ENCODE peak calls at places on chromosome 11, in four cellular contexts. V is HCT116, F is mesenchymal stem cell, D is neuronal stem cell. S is an unnamed sample.

GRCh38 chr11:2700415-2701211 is 819 bp upstream of the KCNQ1OT1 start:
- DNase-seq in V (no peak), D (peak; percentile 51), F (peak; percentile 59), S (peak; percentile 79)

GRCh38 chr11:46521947-46522681 is 71.7 kb downstream of the AMBRA1 start:
- DNase-seq in V (no peak), F (peak; percentile 45), D (no peak), S (no peak)

GRCh38 chr11:95944623-95945022 is 20.7 kb upstream of the MTMR2 start:
- DNase-seq in V (no peak), F (no peak), D (no peak), S (no peak)

GRCh38 chr11:74347381-74347780 is 35.9 kb upstream of the P4HA3 start:
- DNase-seq in D (no peak), F (peak; percentile 17), V (no peak), S (no peak)

GRCh38 chr11:2451916-2452694 is 7.3 kb downstream of the KCNQ1 start:
- DNase-seq in V (no peak), D (no peak), F (no peak), S (peak; percentile 30)

GRCh38 chr11:120994460-120994859 is 29.4 kb upstream of the TBCEL start:
- DNase-seq in D (no peak), V (no peak), F (no peak), S (no peak)

GRCh38 chr11:70887428-70887827 is 364.9 kb downstream of the SHANK2 start:
- DNase-seq in V (no peak), F (no peak), D (peak; percentile 62), S (no peak)

GRCh38 chr11:78801161-78801884 is 226.7 kb upstream of the NARS2 start:
- DNase-seq in D (no peak), F (peak; percentile 98), V (no peak), S (no peak)

GRCh38 chr11:100639140-100639539 is 47.9 kb upstream of the ARHGAP42 start:
- DNase-seq in D (no peak), V (no peak), F (peak; percentile 88), S (no peak)

GRCh38 chr11:124717786-124718634 is 21.7 kb upstream of the NRGN start:
- DNase-seq in V (no peak), D (peak; percentile 39), F (peak; percentile 20), S (peak; percentile 79)

GRCh38 chr11:60831143-60831500 is 10.8 kb upstream of the CCDC86 start:
- DNase-seq in V (peak; percentile 68), F (peak; percentile 69), D (peak; percentile 64), S (peak; percentile 80)

GRCh38 chr11:57712256-57713150 is at the start of gene TMX2:
- DNase-seq in F (peak; percentile 100), V (peak; percentile 99), D (peak; percentile 96), S (peak; percentile 92)

GRCh38 chr11:15988693-15989231 is 367.6 kb downstream of the SOX6 start:
- DNase-seq in D (no peak), V (peak; percentile 19), F (no peak), S (peak; percentile 5)

GRCh38 chr11:12376259-12376971 is 956 bp upstream of the PARVA start:
- DNase-seq in F (peak; percentile 93), D (no peak), V (no peak), S (no peak)

GRCh38 chr11:134915212-134915611 is 503.2 kb upstream of the B3GAT1 start:
- DNase-seq in F (no peak), V (no peak), D (no peak), S (no peak)

GRCh38 chr11:72083414-72083813 is 2.8 kb downstream of the LRRC51 start:
- DNase-seq in D (no peak), V (no peak), F (no peak), S (no peak)

GRCh38 chr11:1038921-1039320 is 2.4 kb upstream of the MUC6 start:
- DNase-seq in D (no peak), F (no peak), V (no peak), S (no peak)

GRCh38 chr11:2589538-2589934 is 110.3 kb downstream of the KCNQ1OT1 start:
- DNase-seq in V (no peak), F (no peak), D (no peak), S (peak; percentile 43)

GRCh38 chr11:93570759-93571413 is 27.7 kb upstream of the SMCO4 start:
- DNase-seq in V (no peak), D (no peak), F (peak; percentile 42), S (no peak)

GRCh38 chr11:1197431-1197885 is 25.4 kb upstream of the MUC5B start:
- DNase-seq in F (no peak), V (no peak), D (no peak), S (peak; percentile 14)

GRCh38 chr11:9748361-9748970 is 84.6 kb downstream of the SWAP70 start:
- DNase-seq in F (peak; percentile 83), V (peak; percentile 70), D (no peak), S (peak; percentile 70)

GRCh38 chr11:87092159-87092558 is 54.4 kb downstream of the TMEM135 start:
- DNase-seq in D (no peak), F (no peak), V (no peak), S (no peak)

GRCh38 chr11:92227954-92228935 is 3.6 kb downstream of the FAT3 start:
- DNase-seq in V (no peak), F (no peak), D (no peak), S (peak; percentile 21)
- H3K4me2 ChIP-seq in V (no peak overlapping the region), F (no peak overlapping the region), D (no peak overlapping the region), S (no peak overlapping the region)

DNA sequence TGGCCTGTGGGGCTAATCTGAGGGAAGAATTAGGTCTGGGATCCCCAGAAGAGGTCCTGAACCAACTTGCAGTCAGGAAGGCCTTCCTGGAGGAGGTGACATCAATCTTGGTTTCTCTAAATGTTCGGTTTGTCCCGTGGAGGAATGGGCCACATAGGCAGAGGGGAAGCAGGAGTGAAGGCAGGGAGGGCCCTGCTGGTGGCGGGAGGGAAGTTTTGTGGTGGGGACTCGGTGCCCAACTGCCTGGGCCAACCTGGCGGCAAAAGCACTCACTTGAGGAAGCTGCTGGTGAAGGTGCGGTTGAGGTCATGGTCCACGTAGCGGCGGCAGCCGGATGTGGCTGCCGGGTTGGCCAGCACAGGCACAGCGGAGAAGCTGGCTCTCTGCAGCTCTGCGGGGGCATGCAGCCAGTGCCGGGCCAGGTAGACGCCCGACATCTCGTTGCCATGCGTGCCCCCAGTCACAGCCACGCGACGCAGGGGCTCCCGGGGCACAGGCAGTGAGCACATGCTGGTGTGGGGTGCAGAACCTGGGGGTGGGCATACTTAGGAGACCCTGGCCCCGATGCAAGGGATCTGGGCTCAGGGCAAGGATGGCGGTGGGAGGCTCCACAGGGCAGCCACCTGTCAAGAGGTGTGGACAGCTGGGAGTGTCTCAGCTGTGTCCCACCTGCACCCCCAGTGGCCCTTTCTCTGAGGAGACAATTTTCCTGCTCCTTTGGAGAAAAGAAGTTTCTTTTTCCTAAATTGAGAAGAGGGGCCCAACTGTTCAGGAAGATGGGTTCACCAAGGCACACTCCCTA is 3.8 kb downstream of the ACY3 start:
- DNase-seq in D (no peak), F (no peak), V (no peak), S (no peak)
- H3K4me2 ChIP-seq in D (no peak overlapping the region), F (no peak overlapping the region), V (no peak overlapping the region), S (no peak overlapping the region)

DNA sequence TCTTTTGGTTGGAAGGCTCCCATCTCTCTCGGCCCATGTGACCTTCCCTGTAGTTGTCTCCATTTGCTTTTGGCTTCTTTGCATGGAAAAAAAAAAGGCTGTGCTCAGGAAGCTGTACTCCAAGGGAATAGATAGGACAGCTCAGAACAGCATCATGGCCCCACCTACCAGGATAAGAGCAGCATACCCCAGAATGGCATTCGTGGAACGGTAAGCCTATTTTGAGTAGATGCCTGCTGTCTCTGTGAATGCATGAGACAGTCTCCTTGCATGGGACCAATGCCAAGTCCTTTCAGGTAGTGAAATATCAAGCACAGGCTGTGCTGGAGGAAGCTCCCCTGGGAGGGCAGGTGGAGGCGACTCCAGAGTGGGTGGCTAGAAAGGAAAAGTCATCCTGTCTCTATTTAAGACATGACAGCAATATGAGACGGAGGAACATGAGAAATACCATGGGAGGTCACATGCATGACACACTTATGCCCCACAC is 94.1 kb upstream of the AMOTL1 start:
- DNase-seq in F (no peak), V (no peak), D (no peak), S (no peak)
- H3K4me2 ChIP-seq in F (no peak overlapping the region), V (no peak overlapping the region), D (no peak overlapping the region), S (no peak overlapping the region)

GRCh38 chr11:128208329-128209220 is 378.8 kb downstream of the ETS1 start:
- DNase-seq in F (peak; percentile 69), V (peak; percentile 57), D (no peak), S (no peak)

GRCh38 chr11:128213461-128213860 is 373.9 kb downstream of the ETS1 start:
- DNase-seq in V (no peak), D (no peak), F (no peak), S (no peak)

GRCh38 chr11:128212324-128212723 is 375.0 kb downstream of the ETS1 start:
- DNase-seq in V (no peak), D (no peak), F (no peak), S (no peak)

GRCh38 chr11:128207861-128208321 is 379.5 kb downstream of the ETS1 start:
- DNase-seq in D (no peak), F (peak; percentile 80), V (peak; percentile 77), S (no peak)

GRCh38 chr11:128210148-128210940 is 377.0 kb downstream of the ETS1 start:
- DNase-seq in D (no peak), V (peak; percentile 98), F (peak; percentile 95), S (no peak)
- H3K4me2 ChIP-seq in D (no peak overlapping the region), V (peak overlapping the region; percentile 73), F (peak overlapping the region; percentile 38), S (peak overlapping the region; percentile 74)

DNA sequence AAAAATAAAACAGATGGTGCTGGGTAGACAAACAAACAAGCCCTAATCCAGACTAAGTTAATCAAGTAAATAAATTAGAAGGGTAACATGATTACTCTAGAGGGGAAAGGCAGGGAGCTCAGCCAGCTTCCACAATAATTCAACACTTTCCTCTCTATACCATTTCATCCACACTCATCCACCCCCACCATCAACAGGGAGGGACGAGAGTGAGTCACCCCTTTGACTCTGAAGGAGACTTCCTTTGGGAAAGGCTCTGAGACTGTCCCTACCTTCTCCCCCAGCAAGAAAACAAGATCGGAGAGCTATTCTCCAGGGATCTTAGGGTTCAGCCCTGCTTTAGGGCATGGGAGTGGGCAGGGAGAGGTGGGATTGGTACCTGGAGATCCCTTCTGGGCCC is 33.1 kb downstream of the TRIM66 start:
- DNase-seq in F (peak; percentile 65), D (no peak), V (no peak), S (no peak)
- H3K4me2 ChIP-seq in F (no peak overlapping the region), D (no peak overlapping the region), V (no peak overlapping the region), S (peak overlapping the region; percentile 53)

DNA sequence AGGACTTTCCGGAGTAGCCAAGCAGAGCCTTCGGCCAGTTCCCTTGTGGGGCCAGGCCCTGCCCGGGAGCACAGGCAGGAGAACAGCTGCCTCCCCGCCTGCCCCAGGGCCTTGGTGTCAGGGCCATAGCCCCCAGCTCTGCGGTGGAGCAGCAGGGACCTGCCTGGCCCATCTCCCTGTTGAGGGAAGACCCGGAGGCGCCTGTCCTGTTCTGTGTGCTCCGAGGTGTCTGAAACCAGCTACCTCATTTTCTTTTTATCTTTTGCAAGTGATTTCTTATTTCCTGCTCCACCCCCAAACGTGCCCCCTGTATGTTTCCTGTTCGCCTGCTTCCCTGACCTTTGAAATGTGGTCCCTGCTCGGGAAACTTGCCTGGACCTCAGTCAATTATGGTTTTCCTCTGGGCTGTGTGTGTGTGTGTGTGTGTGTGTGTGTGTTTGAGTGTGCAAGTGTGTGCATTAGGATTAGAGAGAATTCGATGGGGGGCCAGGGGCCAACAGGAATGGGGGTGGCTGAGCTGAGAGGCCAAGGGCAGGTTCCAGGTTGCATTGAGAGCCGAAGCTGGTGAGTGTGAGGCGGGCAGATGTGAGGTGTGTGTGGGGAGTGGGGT is 19.1 kb downstream of the LRP5 start:
- DNase-seq in F (no peak), D (no peak), V (no peak), S (no peak)
- H3K4me2 ChIP-seq in F (no peak overlapping the region), D (no peak overlapping the region), V (no peak overlapping the region), S (no peak overlapping the region)

GRCh38 chr11:122172352-122173073 is 56.5 kb upstream of the BLID start:
- DNase-seq in V (no peak), F (peak; percentile 76), D (no peak), S (no peak)
- H3K4me2 ChIP-seq in V (peak overlapping the region; percentile 15), F (no peak overlapping the region), D (no peak overlapping the region), S (peak overlapping the region; percentile 66)